ENCODE peak calls at places on chromosome 15, in eight cellular contexts. P is ELF-1; J is stimulated activated CD8-positive, alpha-beta memory T cell treated with anti-CD3 and anti-CD28 coated beads, Interleukin-12 subunit alpha, Interleukin-12 subunit beta, amount 100 ng/mL, for 4 hours; Z is HS-5; G is A172; Y is activated naive CD4-positive, alpha-beta T cell; A is mesendoderm; W is germinal center. C is an unnamed sample.

GRCh38 chr15:63970723-63971426 is 75.4 kb downstream of the DAPK2 start:
- DNase-seq in P (no peak), J (no peak), Z (no peak), G (no peak), Y (no peak), A (no peak), W (no peak), C (no peak)

GRCh38 chr15:60392986-60393811 is 4.6 kb downstream of the ANXA2 start:
- DNase-seq in P (peak), J (no peak), Z (peak), G (peak), Y (no peak), A (peak), W (no peak), C (no peak)

GRCh38 chr15:68277131-68277604 is 377 bp upstream of the FEM1B start:
- DNase-seq in P (no peak), J (no peak), Z (no peak), G (no peak), Y (no peak), A (peak), W (no peak), C (peak)

GRCh38 chr15:80154336-80154735 is 1.5 kb downstream of the FAH start:
- DNase-seq in P (no peak), J (no peak), Z (no peak), G (no peak), Y (no peak), A (no peak), W (no peak), C (no peak)

GRCh38 chr15:85380217-85380859 is at the start of gene AKAP13:
- DNase-seq in P (peak), J (peak), Z (peak), G (peak), Y (peak), A (peak), W (peak), C (peak)

GRCh38 chr15:101439285-101439919 is 50.1 kb downstream of the PCSK6 start:
- DNase-seq in P (no peak), J (no peak), Z (peak), G (peak), Y (no peak), A (no peak), W (no peak), C (no peak)

GRCh38 chr15:70604671-70605070 is 158.7 kb downstream of the UACA start:
- DNase-seq in P (peak), J (no peak), Z (no peak), G (peak), Y (no peak), A (peak), W (no peak), C (no peak)

GRCh38 chr15:58522391-58522790 is 90.6 kb downstream of the LIPC start:
- DNase-seq in P (no peak), J (no peak), Z (no peak), G (no peak), Y (no peak), A (no peak), W (no peak), C (no peak)

GRCh38 chr15:41465822-41466421 is 27.8 kb upstream of the ITPKA start:
- DNase-seq in P (no peak), J (no peak), Z (peak), G (peak), Y (no peak), A (peak), W (peak), C (no peak)

GRCh38 chr15:31405200-31405929 is 78.7 kb downstream of the KLF13 start:
- DNase-seq in P (no peak), J (no peak), Z (no peak), G (peak), Y (no peak), A (no peak), W (no peak), C (no peak)

GRCh38 chr15:35351059-35351458 is 194.9 kb downstream of the DPH6 start:
- DNase-seq in P (no peak), J (no peak), Z (no peak), G (no peak), Y (no peak), A (no peak), W (no peak), C (no peak)

GRCh38 chr15:52021128-52021671 is 2.2 kb downstream of the MAPK6 start:
- DNase-seq in P (peak), J (peak), Z (peak), G (peak), Y (no peak), A (peak), W (peak), C (peak)

GRCh38 chr15:39434126-39434525 is 146.8 kb upstream of the THBS1 start:
- DNase-seq in P (no peak), J (no peak), Z (no peak), G (no peak), Y (no peak), A (no peak), W (no peak), C (no peak)

GRCh38 chr15:67777773-67778172 is 47.5 kb upstream of the SKOR1 start:
- DNase-seq in P (no peak), J (no peak), Z (no peak), G (no peak), Y (no peak), A (no peak), W (no peak), C (no peak)

GRCh38 chr15:91926871-91927270 is 73.4 kb downstream of the SLCO3A1 start:
- DNase-seq in P (no peak), J (no peak), Z (no peak), G (no peak), Y (no peak), A (no peak), W (no peak), C (no peak)

GRCh38 chr15:60529332-60529731 is 50.4 kb upstream of the ICE2 start:
- DNase-seq in P (no peak), J (no peak), Z (no peak), G (no peak), Y (no peak), A (no peak), W (no peak), C (no peak)

GRCh38 chr15:67161881-67162280 is 92.6 kb downstream of the AAGAB start:
- DNase-seq in P (peak), J (no peak), Z (no peak), G (no peak), Y (no peak), A (no peak), W (no peak), C (no peak)

GRCh38 chr15:55394694-55395093 is 13.5 kb downstream of the CCPG1 start:
- DNase-seq in P (no peak), J (no peak), Z (no peak), G (no peak), Y (no peak), A (no peak), W (no peak), C (no peak)

GRCh38 chr15:75167588-75168076 is 34.0 kb upstream of the C15orf39 start:
- DNase-seq in P (no peak), J (no peak), Z (no peak), G (peak), Y (no peak), A (no peak), W (no peak), C (no peak)

GRCh38 chr15:68787609-68788264 is 33.0 kb downstream of the ANP32A start:
- DNase-seq in P (no peak), J (no peak), Z (no peak), G (no peak), Y (no peak), A (no peak), W (no peak), C (no peak)

GRCh38 chr15:51726302-51727073 is 11.0 kb downstream of the LYSMD2 start:
- DNase-seq in P (peak), J (no peak), Z (peak), G (peak), Y (no peak), A (peak), W (no peak), C (no peak)

GRCh38 chr15:101391981-101392566 is 97.0 kb upstream of the SNRPA1 start:
- DNase-seq in P (no peak), J (no peak), Z (no peak), G (no peak), Y (no peak), A (no peak), W (no peak), C (no peak)

GRCh38 chr15:51227967-51228783 is 110.2 kb downstream of the CYP19A1 start:
- DNase-seq in P (peak), J (no peak), Z (peak), G (peak), Y (no peak), A (peak), W (no peak), C (no peak)

GRCh38 chr15:70912187-70912586 is 19.6 kb downstream of the LRRC49 start:
- DNase-seq in P (no peak), J (no peak), Z (no peak), G (no peak), Y (no peak), A (no peak), W (no peak), C (no peak)

GRCh38 chr15:81859737-81860516 is 185.9 kb downstream of the MEX3B start:
- DNase-seq in P (no peak), J (no peak), Z (no peak), G (no peak), Y (no peak), A (no peak), W (no peak), C (no peak)

GRCh38 chr15:74315626-74316025 is 51.8 kb downstream of the CYP11A1 start:
- DNase-seq in P (no peak), J (no peak), Z (no peak), G (peak), Y (no peak), A (no peak), W (no peak), C (no peak)

GRCh38 chr15:69972436-69972835 is 125.3 kb downstream of the TLE3 start:
- DNase-seq in P (no peak), J (no peak), Z (no peak), G (no peak), Y (no peak), A (no peak), W (no peak), C (no peak)

GRCh38 chr15:29822685-29823459 is 604 bp upstream of the TJP1 start:
- DNase-seq in P (peak), J (no peak), Z (peak), G (peak), Y (no peak), A (peak), W (no peak), C (no peak)